ENCODE peak calls at places on chromosomes 2 and 18, in nine cellular contexts. U, P, G, D, O, B, J, K and N are unnamed samples.
A peak's percentile ranks its signal among the peaks of the same experiment; 100 is the strongest.

GRCh38 chr2:60794271-60794863 is 38.3 kb downstream of the PAPOLG start:
- DNase-seq in B (no peak), K (peak; percentile 36), P (no peak), U (peak; percentile 50), G (no peak), D (peak; percentile 28), O (no peak), J (peak; percentile 45), N (no peak)

GRCh38 chr2:227180770-227181169 is 16.3 kb downstream of the COL4A3 start:
- DNase-seq in D (no peak), J (no peak), G (no peak), U (no peak), B (no peak), O (no peak), P (no peak), K (no peak), N (no peak)

GRCh38 chr18:22465859-22466602 is 48.3 kb upstream of the CTAGE1 start:
- DNase-seq in O (peak; percentile 41), G (no peak), D (no peak), K (no peak), J (peak; percentile 94), P (peak; percentile 41), U (peak; percentile 69), B (no peak), N (no peak)

GRCh38 chr2:191806396-191806795 is 40.5 kb downstream of the CAVIN2 start:
- DNase-seq in O (no peak), U (no peak), K (no peak), D (no peak), G (no peak), B (no peak), J (no peak), P (no peak), N (no peak)

GRCh38 chr2:44330801-44331200 is 30.5 kb downstream of the PREPL start:
- DNase-seq in K (no peak), B (no peak), G (no peak), U (no peak), P (no peak), O (no peak), J (no peak), D (no peak), N (no peak)

GRCh38 chr18:62420513-62421209 is 95.6 kb downstream of the TNFRSF11A start:
- DNase-seq in P (no peak), U (peak; percentile 69), B (peak; percentile 31), G (no peak), O (peak; percentile 43), J (peak; percentile 79), K (no peak), D (no peak), N (no peak)

GRCh38 chr2:61210332-61210981 is 48.5 kb downstream of the C2orf74 start:
- DNase-seq in O (no peak), B (no peak), G (no peak), D (no peak), J (peak; percentile 91), U (peak; percentile 25), P (no peak), K (no peak), N (no peak)

GRCh38 chr2:240161087-240161750 is 20.8 kb upstream of the OTOS start:
- DNase-seq in J (no peak), D (no peak), B (no peak), G (no peak), U (no peak), O (no peak), K (no peak), P (no peak), N (no peak)

GRCh38 chr2:111118455-111119003 is 2.2 kb upstream of the BCL2L11 start:
- DNase-seq in G (peak; percentile 17), B (peak; percentile 1), K (no peak), U (no peak), J (no peak), O (no peak), D (no peak), P (peak; percentile 38), N (peak; percentile 40)

GRCh38 chr2:196453613-196454047 is 185.9 kb upstream of the CCDC150 start:
- DNase-seq in O (peak; percentile 13), J (peak; percentile 72), D (peak; percentile 49), G (peak; percentile 21), B (peak; percentile 6), U (peak; percentile 10), K (no peak), P (no peak), N (peak; percentile 14)

GRCh38 chr18:36635414-36636096 is 193.2 kb downstream of the TPGS2 start:
- DNase-seq in G (no peak), K (no peak), U (no peak), J (no peak), B (no peak), P (no peak), O (no peak), D (no peak), N (no peak)

GRCh38 chr2:88582030-88582429 is 45.2 kb downstream of the EIF2AK3 start:
- DNase-seq in P (no peak), U (no peak), G (no peak), B (no peak), D (no peak), O (no peak), J (no peak), K (no peak), N (no peak)

GRCh38 chr18:69730664-69731063 is 217.0 kb downstream of the CD226 start:
- DNase-seq in D (no peak), P (no peak), G (no peak), U (no peak), J (no peak), B (no peak), K (no peak), O (no peak), N (no peak)

GRCh38 chr2:64904405-64905329 is 84.5 kb upstream of the SLC1A4 start:
- DNase-seq in O (no peak), D (no peak), U (no peak), G (no peak), P (peak; percentile 51), K (peak; percentile 34), B (no peak), J (no peak), N (no peak)

GRCh38 chr2:213036836-213037235 is 114.6 kb downstream of the IKZF2 start:
- DNase-seq in J (no peak), U (no peak), K (no peak), P (no peak), D (no peak), O (no peak), B (no peak), G (no peak), N (no peak)

GRCh38 chr2:118535818-118536212 is 311.6 kb downstream of the EN1 start:
- DNase-seq in J (no peak), G (no peak), U (no peak), K (no peak), D (no peak), O (no peak), B (no peak), P (no peak), N (no peak)

GRCh38 chr18:23588836-23589560 is 2.7 kb upstream of the NPC1 start:
- DNase-seq in P (no peak), D (no peak), O (no peak), U (no peak), J (peak; percentile 11), K (no peak), B (no peak), G (no peak), N (no peak)

GRCh38 chr2:43737097-43737854 is 36.6 kb upstream of the DYNC2LI1 start:
- DNase-seq in G (no peak), B (no peak), K (no peak), U (no peak), D (no peak), J (peak; percentile 21), P (peak; percentile 29), O (no peak), N (no peak)

GRCh38 chr2:164620873-164621760 is at the start of gene GRB14:
- DNase-seq in J (peak; percentile 31), U (peak; percentile 78), G (no peak), K (no peak), B (no peak), D (peak; percentile 84), O (no peak), P (peak; percentile 28), N (peak; percentile 70)

GRCh38 chr2:69565431-69565839 is 78.1 kb downstream of the AAK1 start:
- DNase-seq in O (peak; percentile 66), K (peak; percentile 58), G (peak; percentile 52), P (peak; percentile 54), J (peak; percentile 46), B (peak; percentile 65), D (peak; percentile 83), U (peak; percentile 50), N (peak; percentile 73)

GRCh38 chr2:74197983-74198460 is 393 bp upstream of the MTHFD2 start:
- DNase-seq in U (no peak), J (no peak), D (peak; percentile 97), O (no peak), G (no peak), B (no peak), P (no peak), K (no peak), N (no peak)

GRCh38 chr18:9173770-9174233 is 37.2 kb downstream of the ANKRD12 start:
- DNase-seq in O (no peak), G (no peak), B (no peak), J (no peak), D (no peak), K (no peak), U (no peak), P (no peak), N (no peak)

GRCh38 chr2:157194097-157194688 is 63.3 kb upstream of the GALNT5 start:
- DNase-seq in B (no peak), O (no peak), P (no peak), U (peak; percentile 20), D (peak; percentile 58), G (peak; percentile 30), K (peak; percentile 59), J (peak; percentile 79), N (peak; percentile 12)

GRCh38 chr2:72985891-72986683 is 68.8 kb downstream of the EMX1 start:
- DNase-seq in P (no peak), K (no peak), B (no peak), D (no peak), J (no peak), U (no peak), O (no peak), G (no peak), N (no peak)

GRCh38 chr2:120392923-120393322 is 47.0 kb downstream of the INHBB start:
- DNase-seq in G (no peak), D (no peak), B (no peak), O (no peak), U (no peak), P (no peak), J (peak; percentile 27), K (no peak), N (no peak)

GRCh38 chr2:25078171-25079049 is 36.5 kb downstream of the EFR3B start:
- DNase-seq in O (no peak), P (no peak), G (no peak), J (peak; percentile 93), B (no peak), U (peak; percentile 88), D (no peak), K (no peak), N (no peak)

GRCh38 chr2:200396726-200397348 is 90.3 kb downstream of the SPATS2L start:
- DNase-seq in O (no peak), P (no peak), G (no peak), B (no peak), K (no peak), U (no peak), J (peak; percentile 45), D (no peak), N (no peak)

GRCh38 chr2:100784681-100785080 is 35.3 kb upstream of the NPAS2 start:
- DNase-seq in K (no peak), D (no peak), O (no peak), J (no peak), G (no peak), B (no peak), P (no peak), U (no peak), N (no peak)